ENCODE peak calls at places on chromosome 10, in five cellular contexts. I, V, A, E and K are unnamed samples.
A peak's percentile ranks its signal among the peaks of the same experiment; 100 is the strongest.

GRCh38 chr10:102959399-102959798 is 41.3 kb downstream of the CNNM2 start:
- DNase-seq in I (no peak), E (no peak), A (no peak), V (no peak), K (no peak)

GRCh38 chr10:665579-666091 is 23.8 kb downstream of the DIP2C start:
- DNase-seq in V (no peak), I (no peak), E (no peak), A (peak; percentile 77), K (no peak)

GRCh38 chr10:91597397-91597881 is 35.4 kb downstream of the PPP1R3C start:
- DNase-seq in I (no peak), E (no peak), V (no peak), A (no peak), K (no peak)

GRCh38 chr10:73182568-73182967 is 14.6 kb downstream of the FAM149B1 start:
- DNase-seq in I (no peak), A (peak; percentile 22), E (no peak), V (no peak), K (no peak)

GRCh38 chr10:124138195-124138882 is 44.9 kb upstream of the CHST15 start:
- DNase-seq in V (no peak), E (no peak), I (no peak), A (no peak), K (no peak)

GRCh38 chr10:47049056-47049851 is 138.0 kb downstream of the PTPN20 start:
- DNase-seq in E (no peak), V (no peak), I (no peak), A (no peak), K (peak; percentile 12)

GRCh38 chr10:21171936-21172773 is 275.0 kb upstream of the NEBL start:
- DNase-seq in A (no peak), E (no peak), V (no peak), I (no peak), K (no peak)

GRCh38 chr10:10872035-10872673 is 145.5 kb upstream of the CELF2 start:
- DNase-seq in A (peak; percentile 95), V (no peak), I (no peak), E (no peak), K (no peak)

GRCh38 chr10:43939939-43940810 is 291.5 kb upstream of the ZNF32 start:
- DNase-seq in I (no peak), A (peak; percentile 43), E (no peak), V (peak; percentile 22), K (peak; percentile 12)

GRCh38 chr10:72720814-72721665 is 29.1 kb downstream of the MCU start:
- DNase-seq in E (no peak), A (no peak), I (no peak), V (no peak), K (no peak)

GRCh38 chr10:26554246-26554645 is 116.1 kb downstream of the APBB1IP start:
- DNase-seq in E (no peak), V (no peak), A (no peak), I (no peak), K (no peak)

GRCh38 chr10:114743552-114744231 is 77.9 kb upstream of the FHIP2A start:
- DNase-seq in V (peak; percentile 15), I (no peak), E (no peak), A (no peak), K (no peak)